ENCODE peak calls at places on chromosome 15, in four cellular contexts. I, K, S and U are unnamed samples.

GRCh38 chr15:70362911-70363310 is 265.2 kb upstream of the TLE3 start:
- DNase-seq in S (peak), I (peak), K (peak), U (peak)

GRCh38 chr15:85312486-85312885 is 67.9 kb upstream of the AKAP13 start:
- DNase-seq in S (no peak), I (no peak), K (peak), U (no peak)

GRCh38 chr15:76904461-76905012 is 603 bp downstream of the SCAPER start:
- DNase-seq in S (peak), K (peak), I (peak), U (peak)

GRCh38 chr15:51965691-51966090 is 5.9 kb downstream of the LEO1 start:
- DNase-seq in I (no peak), S (no peak), K (no peak), U (no peak)

GRCh38 chr15:63512148-63512547 is 7.8 kb downstream of the USP3 start:
- DNase-seq in K (no peak), S (no peak), I (no peak), U (no peak)

GRCh38 chr15:51736646-51737537 is 563 bp downstream of the LYSMD2 start:
- DNase-seq in I (peak), K (peak), S (peak), U (no peak)

GRCh38 chr15:98599911-98600685 is 48.2 kb upstream of the IGF1R start:
- DNase-seq in S (no peak), I (no peak), K (peak), U (peak)

GRCh38 chr15:79197285-79197684 is 85.2 kb upstream of the ANKRD34C start:
- DNase-seq in K (peak), I (peak), S (no peak), U (no peak)

GRCh38 chr15:79091204-79091867 is 756 bp upstream of the RASGRF1 start:
- DNase-seq in I (peak), K (peak), S (no peak), U (no peak)

GRCh38 chr15:97995881-97996603 is 35.5 kb downstream of the ARRDC4 start:
- DNase-seq in I (peak), S (peak), K (peak), U (peak)

GRCh38 chr15:73081321-73081958 is 29.2 kb downstream of the NEO1 start:
- DNase-seq in S (peak), I (peak), K (peak), U (peak)

GRCh38 chr15:72276326-72276700 is 4.0 kb upstream of the PARP6 start:
- DNase-seq in I (no peak), S (no peak), K (no peak), U (no peak)

GRCh38 chr15:59292393-59292792 is 80.3 kb downstream of the MYO1E start:
- DNase-seq in S (peak), I (peak), K (peak), U (no peak)

GRCh38 chr15:73632670-73633058 is 525 bp downstream of the NPTN start:
- DNase-seq in S (no peak), K (peak), I (peak), U (peak)

GRCh38 chr15:33584797-33585196 is 274.0 kb downstream of the RYR3 start:
- DNase-seq in S (peak), I (no peak), K (no peak), U (no peak)

GRCh38 chr15:99976000-99976399 is 242.8 kb upstream of the LYSMD4 start:
- DNase-seq in I (no peak), S (no peak), K (no peak), U (no peak)

GRCh38 chr15:101167791-101168462 is 83.9 kb downstream of the CHSY1 start:
- DNase-seq in I (no peak), S (peak), K (no peak), U (no peak)

GRCh38 chr15:70762469-70763119 is 764 bp downstream of the UACA start:
- DNase-seq in K (peak), I (peak), S (peak), U (no peak)

GRCh38 chr15:33343275-33343674 is 32.5 kb downstream of the RYR3 start:
- DNase-seq in I (no peak), S (no peak), K (no peak), U (no peak)

GRCh38 chr15:99430881-99431401 is 134.8 kb upstream of the MEF2A start:
- DNase-seq in I (no peak), K (no peak), S (no peak), U (no peak)

GRCh38 chr15:94582368-94582767 is 351.0 kb downstream of the MCTP2 start:
- DNase-seq in I (peak), K (peak), S (peak), U (peak)

GRCh38 chr15:48182749-48183148 is 4.7 kb upstream of the MYEF2 start:
- DNase-seq in K (no peak), S (no peak), I (no peak), U (no peak)

GRCh38 chr15:90082140-90082713 is 20.0 kb downstream of the IDH2 start:
- DNase-seq in I (peak), K (peak), S (no peak), U (no peak)

GRCh38 chr15:65081758-65082157 is 5.2 kb downstream of the KBTBD13 start:
- DNase-seq in S (peak), I (no peak), K (no peak), U (no peak)

GRCh38 chr15:34335176-34335575 is 2.4 kb downstream of the SLC12A6 start:
- DNase-seq in K (no peak), S (peak), I (no peak), U (no peak)

GRCh38 chr15:64808785-64809453 is 16.5 kb downstream of the PIF1 start:
- DNase-seq in S (no peak), K (peak), I (peak), U (no peak)

GRCh38 chr15:34853001-34853758 is 57.8 kb upstream of the ACTC1 start:
- DNase-seq in K (peak), S (peak), I (peak), U (no peak)

GRCh38 chr15:89090791-89091666 is 2.8 kb downstream of the ABHD2 start:
- DNase-seq in S (peak), K (no peak), I (no peak), U (peak)

GRCh38 chr15:37016287-37016686 is 84.1 kb downstream of the MEIS2 start:
- DNase-seq in I (no peak), K (no peak), S (no peak), U (no peak)

GRCh38 chr15:37015476-37015875 is 84.9 kb downstream of the MEIS2 start:
- DNase-seq in I (peak), K (peak), S (no peak), U (peak)

GRCh38 chr15:37014137-37014536 is 86.2 kb downstream of the MEIS2 start:
- DNase-seq in S (no peak), I (no peak), K (no peak), U (no peak)

GRCh38 chr15:37014566-37014965 is 85.8 kb downstream of the MEIS2 start:
- DNase-seq in S (no peak), K (no peak), I (peak), U (no peak)

GRCh38 chr15:37015025-37015424 is 85.3 kb downstream of the MEIS2 start:
- DNase-seq in I (no peak), K (no peak), S (no peak), U (peak)
- H2AFZ ChIP-seq in I (no peak), K (no peak), S (no peak), U (no peak)

GRCh38 chr15:75782926-75783325 is 60.3 kb upstream of the UBE2Q2 start:
- DNase-seq in K (no peak), I (no peak), S (no peak), U (no peak)
- TF ChIP-seq EZH2phosphoT487 in K (no peak), I (no peak), S (no peak), U (no peak)

GRCh38 chr15:49693491-49693890 is 72.6 kb downstream of the DTWD1 start:
- DNase-seq in I (no peak), K (no peak), S (no peak), U (no peak)
- H2AFZ ChIP-seq in I (no peak), K (no peak), S (no peak), U (no peak)

GRCh38 chr15:57445872-57446271 is 69.6 kb downstream of the CGNL1 start:
- DNase-seq in I (no peak), K (peak), S (no peak), U (no peak)
- TF ChIP-seq EZH2phosphoT487 in I (no peak), K (no peak), S (no peak), U (no peak)